ENCODE peak calls at places on chromosomes 12 and 14, in four cellular contexts. One of them, this sample, is unnamed.

GRCh38 chr12:14774074-14774943 is 29.0 kb downstream of the WBP11 start:
- DNase-seq in IMR-90: peak
- DNase-seq in neuronal stem cell: peak
- DNase-seq in H1: peak
- DNase-seq in this sample: peak

GRCh38 chr12:25025260-25025659 is 76.4 kb upstream of the BCAT1 start:
- DNase-seq in IMR-90: no peak
- DNase-seq in neuronal stem cell: peak
- DNase-seq in H1: no peak
- DNase-seq in this sample: no peak

GRCh38 chr14:99173086-99173485 is 98.9 kb downstream of the BCL11B start:
- DNase-seq in IMR-90: no peak
- DNase-seq in neuronal stem cell: no peak
- DNase-seq in H1: peak
- DNase-seq in this sample: no peak

GRCh38 chr12:77916276-77916675 is 85.6 kb downstream of the NAV3 start:
- DNase-seq in IMR-90: no peak
- DNase-seq in neuronal stem cell: no peak
- DNase-seq in H1: no peak
- DNase-seq in this sample: no peak

GRCh38 chr12:130525384-130526172 is 187.9 kb downstream of the PIWIL1 start:
- DNase-seq in IMR-90: no peak
- DNase-seq in neuronal stem cell: no peak
- DNase-seq in H1: no peak
- DNase-seq in this sample: no peak

GRCh38 chr12:72271741-72272661 is at the start of gene TRHDE:
- DNase-seq in IMR-90: peak
- DNase-seq in neuronal stem cell: peak
- DNase-seq in H1: peak
- DNase-seq in this sample: peak

GRCh38 chr14:89266754-89267153 is 150.3 kb downstream of the FOXN3 start:
- DNase-seq in IMR-90: peak
- DNase-seq in neuronal stem cell: no peak
- DNase-seq in H1: no peak
- DNase-seq in this sample: peak

GRCh38 chr14:66117600-66117999 is 368.6 kb upstream of the CCDC196 start:
- DNase-seq in IMR-90: peak
- DNase-seq in neuronal stem cell: no peak
- DNase-seq in H1: no peak
- DNase-seq in this sample: peak

GRCh38 chr12:26789731-26790644 is 43.0 kb downstream of the ITPR2 start:
- DNase-seq in IMR-90: peak
- DNase-seq in neuronal stem cell: no peak
- DNase-seq in H1: no peak
- DNase-seq in this sample: peak

DNA sequence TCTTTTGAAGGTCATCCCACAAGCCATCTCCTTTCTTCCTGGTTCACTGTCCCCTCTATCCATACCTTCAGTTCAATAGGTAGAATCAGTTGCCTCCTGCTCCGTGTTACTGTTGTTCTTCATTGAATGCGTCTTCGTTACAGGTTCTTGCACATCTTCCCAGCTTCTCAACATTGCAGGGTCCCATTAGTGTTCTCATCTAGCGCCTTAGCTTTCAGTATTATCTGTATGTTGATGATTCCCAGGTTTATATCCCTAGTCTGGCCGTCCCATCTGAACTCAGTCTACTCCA is 2.0 kb downstream of the SCFD1 start:
- DNase-seq in IMR-90: no peak
- DNase-seq in neuronal stem cell: no peak
- DNase-seq in H1: no peak
- DNase-seq in this sample: no peak
- H3K4me3 ChIP-seq in IMR-90: no peak
- H3K4me3 ChIP-seq in neuronal stem cell: no peak
- H3K4me3 ChIP-seq in H1: no peak
- H3K4me3 ChIP-seq in this sample: no peak

GRCh38 chr12:80176706-80177105 is 77.4 kb downstream of the OTOGL start:
- DNase-seq in IMR-90: no peak
- DNase-seq in neuronal stem cell: no peak
- DNase-seq in H1: no peak
- DNase-seq in this sample: no peak

GRCh38 chr12:80178846-80179245 is 79.5 kb downstream of the OTOGL start:
- DNase-seq in IMR-90: no peak
- DNase-seq in neuronal stem cell: no peak
- DNase-seq in H1: no peak
- DNase-seq in this sample: no peak

GRCh38 chr12:80170915-80171314 is 71.6 kb downstream of the OTOGL start:
- DNase-seq in IMR-90: peak
- DNase-seq in neuronal stem cell: no peak
- DNase-seq in H1: no peak
- DNase-seq in this sample: no peak

GRCh38 chr12:80173465-80173864 is 74.1 kb downstream of the OTOGL start:
- DNase-seq in IMR-90: no peak
- DNase-seq in neuronal stem cell: no peak
- DNase-seq in H1: no peak
- DNase-seq in this sample: no peak

GRCh38 chr12:80175307-80175930 is 76.1 kb downstream of the OTOGL start:
- DNase-seq in IMR-90: peak
- DNase-seq in neuronal stem cell: no peak
- DNase-seq in H1: no peak
- DNase-seq in this sample: no peak
- H2BK15ac ChIP-seq in IMR-90: no peak
- H2BK15ac ChIP-seq in neuronal stem cell: no peak
- H2BK15ac ChIP-seq in H1: no peak
- H2BK15ac ChIP-seq in this sample: no peak

GRCh38 chr14:23579311-23579630 is 681 bp upstream of the JPH4 start:
- DNase-seq in IMR-90: no peak
- DNase-seq in neuronal stem cell: no peak
- DNase-seq in H1: peak
- DNase-seq in this sample: no peak
- H3K4me3 ChIP-seq in IMR-90: no peak
- H3K4me3 ChIP-seq in neuronal stem cell: no peak
- H3K4me3 ChIP-seq in H1: no peak
- H3K4me3 ChIP-seq in this sample: no peak

GRCh38 chr12:56683-57346 is 9.8 kb upstream of the IQSEC3 start:
- DNase-seq in IMR-90: no peak
- DNase-seq in neuronal stem cell: no peak
- DNase-seq in H1: no peak
- DNase-seq in this sample: no peak
- H2BK15ac ChIP-seq in IMR-90: no peak
- H2BK15ac ChIP-seq in neuronal stem cell: no peak
- H2BK15ac ChIP-seq in H1: no peak
- H2BK15ac ChIP-seq in this sample: no peak

DNA sequence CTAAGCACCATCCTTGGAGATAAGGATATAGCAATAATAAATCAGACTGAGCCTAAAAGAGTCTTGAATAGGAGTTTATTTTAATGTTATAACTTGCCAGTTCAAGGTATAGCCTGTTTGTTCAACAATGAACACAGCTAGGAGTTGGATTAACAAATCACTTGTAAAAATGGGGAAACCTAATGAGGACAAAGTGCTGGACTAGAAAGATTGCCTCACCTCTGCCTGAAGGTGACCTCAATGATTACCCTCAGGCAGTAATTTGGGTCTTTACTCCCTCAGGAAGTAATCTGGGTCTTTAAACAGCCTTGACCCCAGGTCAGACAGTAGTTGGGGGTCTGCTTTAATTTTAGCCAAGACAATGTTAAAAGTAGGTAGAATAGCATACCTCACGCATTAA is 35.5 kb upstream of the CDKL1 start:
- DNase-seq in IMR-90: no peak
- DNase-seq in neuronal stem cell: no peak
- DNase-seq in H1: no peak
- DNase-seq in this sample: no peak
- H3K4me3 ChIP-seq in IMR-90: no peak
- H3K4me3 ChIP-seq in neuronal stem cell: no peak
- H3K4me3 ChIP-seq in H1: no peak
- H3K4me3 ChIP-seq in this sample: no peak

GRCh38 chr12:65306603-65307501 is 28.4 kb downstream of the MSRB3 start:
- DNase-seq in IMR-90: peak
- DNase-seq in neuronal stem cell: no peak
- DNase-seq in H1: no peak
- DNase-seq in this sample: peak

GRCh38 chr12:65306229-65306602 is 27.7 kb downstream of the MSRB3 start:
- DNase-seq in IMR-90: peak
- DNase-seq in neuronal stem cell: no peak
- DNase-seq in H1: no peak
- DNase-seq in this sample: no peak

GRCh38 chr12:65302891-65303290 is 24.4 kb downstream of the MSRB3 start:
- DNase-seq in IMR-90: no peak
- DNase-seq in neuronal stem cell: no peak
- DNase-seq in H1: no peak
- DNase-seq in this sample: no peak

GRCh38 chr12:65308001-65308400 is 29.5 kb downstream of the MSRB3 start:
- DNase-seq in IMR-90: peak
- DNase-seq in neuronal stem cell: no peak
- DNase-seq in H1: no peak
- DNase-seq in this sample: peak

GRCh38 chr12:65305346-65305950 is 27.0 kb downstream of the MSRB3 start:
- DNase-seq in IMR-90: peak
- DNase-seq in neuronal stem cell: no peak
- DNase-seq in H1: no peak
- DNase-seq in this sample: peak
- H2BK15ac ChIP-seq in IMR-90: no peak
- H2BK15ac ChIP-seq in neuronal stem cell: no peak
- H2BK15ac ChIP-seq in H1: no peak
- H2BK15ac ChIP-seq in this sample: no peak